ENCODE peak calls at places on chromosome 20, in six cellular contexts. G is T-helper 1 cell, T is pons, I is NCI-H2029, D is WTC11, K is NCI-H1436. J is an unnamed sample.

GRCh38 chr20:49573900-49574416 is 6.0 kb upstream of the PTGIS start:
- DNase-seq in D (no peak), G (no peak), K (no peak), T (no peak), I (no peak), J (no peak)

GRCh38 chr20:62704341-62704948 is 4.2 kb upstream of the NTSR1 start:
- DNase-seq in K (peak), I (peak), G (no peak), T (no peak), D (no peak), J (peak)

GRCh38 chr20:23937303-23938117 is 51.1 kb downstream of the GGTLC1 start:
- DNase-seq in G (peak), I (peak), K (peak), T (peak), D (peak), J (peak)

GRCh38 chr20:14860410-14860814 is 523.0 kb upstream of the FLRT3 start:
- DNase-seq in K (peak), G (no peak), I (peak), D (peak), T (no peak), J (peak)

GRCh38 chr20:25439328-25439727 is 31.9 kb downstream of the GINS1 start:
- DNase-seq in T (no peak), D (no peak), I (no peak), K (no peak), G (no peak), J (no peak)

GRCh38 chr20:19015890-19016465 is 196.5 kb upstream of the SLC24A3 start:
- DNase-seq in K (no peak), G (no peak), T (no peak), I (no peak), D (no peak), J (no peak)

GRCh38 chr20:25499855-25500434 is 85.4 kb downstream of the NINL start:
- DNase-seq in T (no peak), D (no peak), K (no peak), G (no peak), I (no peak), J (no peak)

GRCh38 chr20:43839793-43840199 is 74.9 kb upstream of the TOX2 start:
- DNase-seq in K (no peak), D (no peak), G (no peak), I (no peak), T (no peak), J (no peak)

GRCh38 chr20:10540636-10541493 is 105.8 kb downstream of the SLX4IP start:
- DNase-seq in G (no peak), D (no peak), T (peak), I (no peak), K (no peak), J (no peak)

J was measured in NCI-H1105 treated with DMSO at 0.1 percent for 48 hours.